ENCODE peak calls at places on chromosomes 6 and 20, in nine cellular contexts. X is mammary epithelial cell, A is fibroblast of lung, C is hepatocyte, R is kidney, U is heart left ventricle, F is sigmoid colon, J is lung, Z is vagina. H is an unnamed sample. For H3K36me3, the result is how much of the 10 kb centered on the place peaks cover.

GRCh38 chr6:151675746-151676459 is 131.6 kb upstream of the ESR1 start:
- DNase-seq in X (peak), A (peak), C (peak), R (no peak), U (no peak), F (no peak), J (peak), Z (no peak), H (peak)

GRCh38 chr6:135535989-135536414 is 38.5 kb upstream of the AHI1 start:
- DNase-seq in X (peak), A (peak), C (peak), R (no peak), U (no peak), F (no peak), J (no peak), Z (no peak), H (peak)

GRCh38 chr6:139776051-139776450 is 401.6 kb upstream of the CITED2 start:
- DNase-seq in X (no peak), A (no peak), C (no peak), R (no peak), U (no peak), F (no peak), J (no peak), Z (no peak), H (peak)

GRCh38 chr6:92708270-92708669 is 711.1 kb downstream of the EPHA7 start:
- DNase-seq in X (no peak), A (no peak), C (no peak), R (no peak), U (no peak), F (no peak), J (no peak), Z (no peak), H (no peak)

GRCh38 chr6:136788069-136788902 is 4.0 kb downstream of the MAP3K5 start:
- DNase-seq in X (peak), A (peak), C (no peak), R (no peak), U (no peak), F (no peak), J (no peak), Z (no peak), H (peak)

GRCh38 chr6:17054647-17055046 is 47.2 kb upstream of the STMND1 start:
- DNase-seq in X (peak), A (no peak), C (no peak), R (no peak), U (no peak), F (no peak), J (no peak), Z (no peak), H (no peak)

GRCh38 chr6:160261991-160262718 is 3.5 kb upstream of the SLC22A2 start:
- DNase-seq in X (no peak), A (no peak), C (peak), R (no peak), U (no peak), F (no peak), J (no peak), Z (no peak), H (no peak)

GRCh38 chr20:37265152-37265551 is 3.5 kb upstream of the GHRH start:
- DNase-seq in X (no peak), A (no peak), C (no peak), R (peak), U (no peak), F (no peak), J (no peak), Z (no peak), H (no peak)

GRCh38 chr20:63830821-63831593 is at the start of gene ZBTB46:
- DNase-seq in X (no peak), A (peak), C (peak), R (peak), U (peak), F (no peak), J (no peak), Z (no peak), H (peak)

GRCh38 chr6:122610690-122611455 is 668 bp downstream of the PKIB start:
- DNase-seq in X (peak), A (peak), C (peak), R (peak), U (peak), F (no peak), J (peak), Z (no peak), H (no peak)

GRCh38 chr6:109186012-109186411 is 90.7 kb downstream of the CEP57L1 start:
- DNase-seq in X (no peak), A (no peak), C (no peak), R (no peak), U (no peak), F (no peak), J (no peak), Z (no peak), H (no peak)

GRCh38 chr6:151783692-151784091 is 23.8 kb upstream of the ESR1 start:
- DNase-seq in X (no peak), A (no peak), C (no peak), R (no peak), U (no peak), F (no peak), J (no peak), Z (no peak), H (no peak)

GRCh38 chr6:42449917-42450313 is 1.8 kb downstream of the TRERF1 start:
- DNase-seq in X (no peak), A (peak), C (no peak), R (no peak), U (no peak), F (no peak), J (no peak), Z (no peak), H (no peak)

GRCh38 chr6:20932284-20932683 is 398.0 kb downstream of the CDKAL1 start:
- DNase-seq in X (no peak), A (no peak), C (no peak), R (no peak), U (no peak), F (no peak), J (no peak), Z (no peak), H (no peak)

GRCh38 chr6:141164042-141164748 is 968.5 kb upstream of the GJE1 start:
- DNase-seq in X (no peak), A (peak), C (peak), R (no peak), U (peak), F (no peak), J (no peak), Z (no peak), H (peak)

GRCh38 chr6:1335367-1336037 is 23.6 kb downstream of the FOXQ1 start:
- DNase-seq in X (peak), A (peak), C (peak), R (peak), U (no peak), F (no peak), J (peak), Z (no peak), H (peak)

GRCh38 chr20:51720854-51721253 is 47.3 kb downstream of the ATP9A start:
- DNase-seq in X (no peak), A (no peak), C (no peak), R (no peak), U (no peak), F (no peak), J (no peak), Z (no peak), H (no peak)

GRCh38 chr6:17907467-17908229 is 79.8 kb downstream of the KIF13A start:
- DNase-seq in X (peak), A (peak), C (peak), R (peak), U (peak), F (peak), J (peak), Z (peak), H (no peak)

GRCh38 chr6:7246401-7247178 is 66.4 kb downstream of the SSR1 start:
- DNase-seq in X (no peak), A (no peak), C (no peak), R (peak), U (no peak), F (no peak), J (no peak), Z (no peak), H (no peak)

GRCh38 chr6:83615025-83615999 is 93.6 kb downstream of the SNAP91 start:
- DNase-seq in X (peak), A (peak), C (peak), R (no peak), U (no peak), F (no peak), J (no peak), Z (no peak), H (peak)

GRCh38 chr6:87391334-87391733 is 16.4 kb upstream of the CFAP206 start:
- DNase-seq in X (peak), A (peak), C (peak), R (no peak), U (no peak), F (no peak), J (no peak), Z (no peak), H (peak)

GRCh38 chr6:113406051-113406695 is 451.0 kb upstream of the MARCKS start:
- DNase-seq in X (no peak), A (peak), C (no peak), R (no peak), U (no peak), F (no peak), J (no peak), Z (no peak), H (no peak)

GRCh38 chr6:52253494-52253893 is 9.2 kb upstream of the IL17F start:
- DNase-seq in X (peak), A (no peak), C (no peak), R (no peak), U (no peak), F (no peak), J (no peak), Z (peak), H (no peak)

GRCh38 chr20:18388860-18389259 is 78.0 kb downstream of the DZANK1 start:
- DNase-seq in X (peak), A (peak), C (peak), R (no peak), U (no peak), F (no peak), J (no peak), Z (no peak), H (no peak)

GRCh38 chr6:97726378-97726777 is 443.4 kb upstream of the MMS22L start:
- DNase-seq in X (no peak), A (no peak), C (peak), R (no peak), U (no peak), F (no peak), J (no peak), Z (no peak), H (no peak)

GRCh38 chr6:90131614-90132423 is 164.8 kb downstream of the BACH2 start:
- DNase-seq in X (no peak), A (peak), C (no peak), R (no peak), U (peak), F (peak), J (no peak), Z (no peak), H (peak)

GRCh38 chr6:43833223-43833995 is 63.4 kb downstream of the VEGFA start:
- DNase-seq in X (no peak), A (no peak), C (peak), R (no peak), U (no peak), F (no peak), J (no peak), Z (no peak), H (no peak)

GRCh38 chr20:51661609-51662178 is 106.5 kb downstream of the ATP9A start:
- DNase-seq in X (peak), A (peak), C (peak), R (no peak), U (no peak), F (no peak), J (no peak), Z (no peak), H (no peak)

DNA sequence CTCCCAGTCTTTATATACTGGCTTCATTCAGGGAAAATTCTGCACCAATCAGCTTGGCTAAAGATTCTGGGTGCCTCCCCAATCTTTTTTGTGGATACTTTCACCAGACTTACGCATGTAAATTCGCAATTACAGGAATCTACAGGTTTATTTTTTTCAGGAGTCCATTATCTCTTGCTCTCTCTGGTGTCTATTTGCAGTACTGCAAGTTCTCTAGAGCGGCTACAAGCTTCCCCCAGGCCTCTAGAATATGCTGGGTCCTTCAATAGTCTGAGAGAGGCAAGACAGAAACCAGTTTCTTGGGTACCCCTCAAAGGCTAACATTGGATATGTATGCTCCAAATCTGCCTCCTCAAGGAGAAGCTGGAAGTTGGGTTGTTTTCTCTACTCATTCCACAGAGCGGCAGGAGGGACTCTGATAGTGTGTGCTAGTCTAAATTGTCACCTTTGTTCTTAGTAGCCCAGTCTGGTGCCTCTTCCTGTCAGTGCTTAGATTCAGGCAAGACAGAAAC is 58.5 kb downstream of the SUN5 start:
- DNase-seq in X (peak), A (peak), C (no peak), R (no peak), U (no peak), F (no peak), J (no peak), Z (no peak), H (peak)
- TF ChIP-seq CTCF in X (peak), A (peak), C (peak), R (peak), U (no peak), F (no peak), J (no peak), Z (no peak), H (peak)

GRCh38 chr6:63346217-63346834 is 26.5 kb upstream of the LGSN start:
- DNase-seq in X (no peak), A (no peak), C (no peak), R (no peak), U (no peak), F (no peak), J (no peak), Z (no peak), H (no peak)

GRCh38 chr6:63351995-63352586 is 32.3 kb upstream of the LGSN start:
- DNase-seq in X (peak), A (peak), C (peak), R (no peak), U (no peak), F (no peak), J (no peak), Z (no peak), H (no peak)

GRCh38 chr6:63347599-63347998 is 27.8 kb upstream of the LGSN start:
- DNase-seq in X (peak), A (peak), C (peak), R (no peak), U (no peak), F (no peak), J (no peak), Z (no peak), H (no peak)

GRCh38 chr6:63349401-63349800 is 29.6 kb upstream of the LGSN start:
- DNase-seq in X (no peak), A (no peak), C (no peak), R (no peak), U (no peak), F (no peak), J (no peak), Z (no peak), H (peak)

GRCh38 chr6:63348836-63349235 is 29.1 kb upstream of the LGSN start:
- DNase-seq in X (no peak), A (no peak), C (no peak), R (no peak), U (no peak), F (no peak), J (no peak), Z (no peak), H (peak)
- H3K27ac ChIP-seq in X (no peak), A (no peak), C (peak), R (no peak), U (no peak), F (no peak), J (no peak), Z (no peak), H (no peak)

GRCh38 chr6:28117386-28118050 is 6.9 kb upstream of the ZSCAN16 start:
- DNase-seq in X (no peak), A (no peak), C (no peak), R (no peak), U (no peak), F (no peak), J (no peak), Z (no peak), H (no peak)
- H3K36me3 ChIP-seq in X (under half), A (under half), C (under half), R (under half), U (half or more), F (under half), J (under half), Z (under half), H (half or more)

DNA sequence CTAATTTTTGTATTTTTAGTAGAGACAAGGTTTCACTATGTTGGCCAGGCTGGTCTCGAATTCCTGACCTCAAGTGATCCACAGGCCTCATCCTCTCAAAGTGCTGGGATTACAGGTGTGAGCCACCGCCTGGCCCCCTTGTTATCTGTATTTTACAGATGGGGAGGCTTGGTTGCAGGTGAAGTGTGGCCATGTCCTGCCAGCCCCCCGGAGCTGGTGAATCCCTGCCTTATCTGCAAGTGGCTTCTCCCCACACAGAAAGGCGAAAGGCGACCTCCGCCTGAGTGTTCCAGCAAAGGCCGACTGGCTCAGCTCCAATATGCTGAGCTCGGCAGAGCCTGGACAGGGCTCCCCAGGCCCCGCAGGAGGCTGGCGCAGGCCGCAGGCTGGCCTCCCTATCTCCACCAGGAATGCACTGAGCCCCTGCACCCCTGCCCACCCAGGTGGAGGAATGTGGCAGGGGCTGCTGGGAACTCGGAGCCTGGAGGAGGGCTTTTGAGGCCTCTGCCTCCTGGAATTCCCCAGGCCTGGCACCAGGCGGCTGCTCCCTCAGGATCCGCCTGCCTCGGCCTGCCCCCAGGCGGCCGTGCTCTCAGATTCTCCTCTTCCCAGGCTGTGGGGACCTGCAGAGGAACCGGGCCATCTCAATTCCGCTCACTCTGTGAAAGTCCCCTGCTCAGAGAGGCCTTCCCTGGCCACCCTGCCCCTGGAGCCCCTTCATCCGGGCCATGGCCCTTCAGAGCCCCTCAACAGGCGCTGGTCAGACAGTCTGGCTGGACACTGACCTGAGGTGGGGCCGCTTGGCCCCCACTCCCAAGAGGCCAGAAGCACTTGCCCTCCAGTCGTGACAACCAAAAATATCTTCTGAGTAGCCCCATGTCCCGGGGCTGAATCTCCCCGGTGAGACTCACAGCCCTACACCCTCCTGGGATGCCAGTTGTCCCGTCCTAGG is 9.3 kb upstream of the LAMA5 start:
- DNase-seq in X (peak), A (peak), C (peak), R (no peak), U (peak), F (peak), J (peak), Z (no peak), H (peak)
- TF ChIP-seq CTCF in X (peak), A (peak), C (peak), R (peak), U (peak), F (peak), J (no peak), Z (peak), H (peak)

DNA sequence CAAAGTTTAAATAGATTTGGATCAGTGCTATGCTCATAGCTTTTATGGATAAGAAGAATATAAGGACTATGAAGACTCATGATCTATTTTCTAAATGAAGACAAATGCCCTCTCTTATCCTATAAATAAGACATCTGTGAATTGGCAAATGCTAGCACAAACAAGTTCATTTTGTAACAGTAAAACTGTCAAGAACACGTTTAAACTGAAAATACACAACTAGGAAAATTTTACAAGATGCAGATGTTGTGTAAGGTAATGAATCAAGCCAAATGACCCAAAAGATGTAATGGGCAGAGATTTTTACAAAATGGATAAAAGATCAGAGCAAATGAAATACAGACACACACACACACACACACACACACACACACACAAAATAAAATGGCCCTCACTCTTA is 180.5 kb downstream of the MOXD1 start:
- DNase-seq in X (no peak), A (no peak), C (no peak), R (no peak), U (no peak), F (no peak), J (no peak), Z (no peak), H (no peak)
- H3K27ac ChIP-seq in X (no peak), A (no peak), C (no peak), R (no peak), U (no peak), F (no peak), J (no peak), Z (no peak), H (no peak)

GRCh38 chr20:62305149-62305764 is 2.5 kb downstream of the ADRM1 start:
- DNase-seq in X (peak), A (no peak), C (no peak), R (no peak), U (no peak), F (no peak), J (no peak), Z (no peak), H (no peak)
- H3K36me3 ChIP-seq in X (under half), A (under half), C (under half), R (under half), U (half or more), F (under half), J (half or more), Z (under half), H (under half)

GRCh38 chr6:112153926-112154621 is 66.7 kb downstream of the FAM229B start:
- DNase-seq in X (peak), A (peak), C (no peak), R (no peak), U (no peak), F (no peak), J (no peak), Z (no peak), H (no peak)

GRCh38 chr6:112154711-112155110 is 67.3 kb downstream of the FAM229B start:
- DNase-seq in X (no peak), A (no peak), C (no peak), R (no peak), U (no peak), F (no peak), J (no peak), Z (no peak), H (no peak)

GRCh38 chr6:112160745-112161144 is 73.4 kb downstream of the FAM229B start:
- DNase-seq in X (no peak), A (no peak), C (no peak), R (no peak), U (no peak), F (no peak), J (no peak), Z (no peak), H (no peak)

GRCh38 chr6:112155900-112156299 is 68.5 kb downstream of the FAM229B start:
- DNase-seq in X (no peak), A (peak), C (no peak), R (no peak), U (no peak), F (no peak), J (no peak), Z (no peak), H (peak)

DNA sequence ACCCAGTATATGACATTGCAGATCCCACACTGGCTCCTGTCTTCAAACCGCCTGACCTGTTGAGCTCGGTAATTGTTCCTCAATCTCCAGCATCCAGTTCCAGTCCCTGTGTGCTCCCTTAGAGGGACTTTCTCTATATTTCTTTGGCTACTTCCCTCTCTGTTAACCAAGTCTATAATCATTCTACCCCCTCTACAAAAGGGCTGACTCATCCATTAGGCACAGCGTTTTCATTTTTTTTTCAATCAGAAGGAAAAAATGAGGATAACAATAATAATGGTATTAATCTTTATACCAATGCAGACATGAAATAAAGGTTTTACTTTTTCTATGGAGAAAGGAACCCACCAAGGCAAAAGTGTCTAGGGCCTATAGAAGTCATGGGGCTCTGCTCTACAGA is 69.3 kb downstream of the FAM229B start:
- DNase-seq in X (no peak), A (no peak), C (no peak), R (no peak), U (no peak), F (no peak), J (no peak), Z (no peak), H (no peak)
- TF ChIP-seq CTCF in X (no peak), A (no peak), C (no peak), R (no peak), U (no peak), F (no peak), J (no peak), Z (no peak), H (no peak)

GRCh38 chr20:4830696-4831095 is 109.0 kb downstream of the PRND start:
- DNase-seq in X (no peak), A (no peak), C (no peak), R (no peak), U (no peak), F (no peak), J (no peak), Z (no peak), H (no peak)
- H3K27ac ChIP-seq in X (no peak), A (no peak), C (no peak), R (no peak), U (no peak), F (no peak), J (no peak), Z (no peak), H (no peak)

GRCh38 chr6:11201772-11202512 is 30.5 kb downstream of the NEDD9 start:
- DNase-seq in X (no peak), A (no peak), C (no peak), R (no peak), U (no peak), F (no peak), J (no peak), Z (no peak), H (no peak)
- H3K36me3 ChIP-seq in X (under half), A (under half), C (under half), R (under half), U (under half), F (under half), J (under half), Z (under half), H (under half)

H was measured in cardiac muscle cell.